ENCODE peak calls at places on chromosomes 3 and 15, in five cellular contexts. One of them, this sample, is unnamed.

GRCh38 chr3:104437131-104437750 is 929.5 kb upstream of the ALCAM start:
- DNase-seq in PC-3: peak
- DNase-seq in uterus: no peak
- DNase-seq in ascending aorta: no peak
- DNase-seq in WERI-Rb-1: no peak
- DNase-seq in this sample: no peak

GRCh38 chr3:39434574-39434973 is 28.1 kb downstream of the RPSA start:
- DNase-seq in WERI-Rb-1: no peak
- DNase-seq in ascending aorta: no peak
- DNase-seq in PC-3: no peak
- DNase-seq in uterus: peak
- DNase-seq in this sample: no peak

GRCh38 chr3:65178703-65179102 is 490.9 kb upstream of the ADAMTS9 start:
- DNase-seq in WERI-Rb-1: no peak
- DNase-seq in ascending aorta: no peak
- DNase-seq in PC-3: no peak
- DNase-seq in uterus: peak
- DNase-seq in this sample: no peak

GRCh38 chr15:65338823-65339222 is 34.3 kb downstream of the RNU5B-1 start:
- DNase-seq in PC-3: no peak
- DNase-seq in ascending aorta: no peak
- DNase-seq in uterus: no peak
- DNase-seq in WERI-Rb-1: no peak
- DNase-seq in this sample: no peak

GRCh38 chr3:71724584-71725278 is 471 bp downstream of the EIF4E3 start:
- DNase-seq in PC-3: peak
- DNase-seq in uterus: peak
- DNase-seq in ascending aorta: no peak
- DNase-seq in WERI-Rb-1: peak
- DNase-seq in this sample: peak

GRCh38 chr3:134471521-134472193 is 14.1 kb downstream of the ANAPC13 start:
- DNase-seq in PC-3: peak
- DNase-seq in WERI-Rb-1: no peak
- DNase-seq in uterus: no peak
- DNase-seq in ascending aorta: no peak
- DNase-seq in this sample: peak

GRCh38 chr15:35963316-35963715 is 417.4 kb upstream of the DPH6 start:
- DNase-seq in uterus: no peak
- DNase-seq in WERI-Rb-1: no peak
- DNase-seq in PC-3: no peak
- DNase-seq in ascending aorta: no peak
- DNase-seq in this sample: no peak

GRCh38 chr15:56690733-56691132 is 42.6 kb downstream of the ZNF280D start:
- DNase-seq in uterus: no peak
- DNase-seq in WERI-Rb-1: no peak
- DNase-seq in ascending aorta: no peak
- DNase-seq in PC-3: no peak
- DNase-seq in this sample: no peak

GRCh38 chr15:80599359-80599758 is 95.8 kb upstream of the ABHD17C start:
- DNase-seq in PC-3: peak
- DNase-seq in WERI-Rb-1: no peak
- DNase-seq in uterus: no peak
- DNase-seq in ascending aorta: no peak
- DNase-seq in this sample: no peak

GRCh38 chr15:43150171-43150929 is 17.0 kb downstream of the TMEM62 start:
- DNase-seq in ascending aorta: no peak
- DNase-seq in WERI-Rb-1: no peak
- DNase-seq in PC-3: peak
- DNase-seq in uterus: no peak
- DNase-seq in this sample: peak

GRCh38 chr3:137163241-137163916 is 205.6 kb downstream of the IL20RB start:
- DNase-seq in uterus: peak
- DNase-seq in PC-3: no peak
- DNase-seq in WERI-Rb-1: peak
- DNase-seq in ascending aorta: no peak
- DNase-seq in this sample: no peak

GRCh38 chr3:194286747-194287146 is 64.4 kb downstream of the CPN2 start:
- DNase-seq in ascending aorta: no peak
- DNase-seq in uterus: no peak
- DNase-seq in WERI-Rb-1: no peak
- DNase-seq in PC-3: no peak
- DNase-seq in this sample: no peak

GRCh38 chr3:12237912-12238650 is 50.8 kb upstream of the PPARG start:
- DNase-seq in ascending aorta: no peak
- DNase-seq in uterus: no peak
- DNase-seq in WERI-Rb-1: no peak
- DNase-seq in PC-3: no peak
- DNase-seq in this sample: no peak

GRCh38 chr15:75928680-75929608 is 25.3 kb downstream of the FBXO22 start:
- DNase-seq in uterus: no peak
- DNase-seq in PC-3: peak
- DNase-seq in ascending aorta: no peak
- DNase-seq in WERI-Rb-1: peak
- DNase-seq in this sample: no peak

GRCh38 chr15:88004379-88004778 is 252.2 kb downstream of the NTRK3 start:
- DNase-seq in ascending aorta: no peak
- DNase-seq in PC-3: no peak
- DNase-seq in uterus: no peak
- DNase-seq in WERI-Rb-1: no peak
- DNase-seq in this sample: no peak

GRCh38 chr15:22888120-22888859 is 49.8 kb downstream of the NIPA2 start:
- DNase-seq in uterus: no peak
- DNase-seq in PC-3: peak
- DNase-seq in ascending aorta: no peak
- DNase-seq in WERI-Rb-1: no peak
- DNase-seq in this sample: peak

GRCh38 chr3:58094657-58095056 is 86.4 kb downstream of the FLNB start:
- DNase-seq in WERI-Rb-1: no peak
- DNase-seq in PC-3: no peak
- DNase-seq in uterus: no peak
- DNase-seq in ascending aorta: no peak
- DNase-seq in this sample: no peak

GRCh38 chr3:114880078-114880477 is 267.0 kb downstream of the ZBTB20 start:
- DNase-seq in PC-3: no peak
- DNase-seq in uterus: no peak
- DNase-seq in WERI-Rb-1: no peak
- DNase-seq in ascending aorta: no peak
- DNase-seq in this sample: no peak

GRCh38 chr15:80967451-80967850 is 22.2 kb downstream of the MESD start:
- DNase-seq in WERI-Rb-1: no peak
- DNase-seq in uterus: no peak
- DNase-seq in PC-3: no peak
- DNase-seq in ascending aorta: no peak
- DNase-seq in this sample: no peak

GRCh38 chr3:196662033-196662432 is 22.5 kb downstream of the NRROS start:
- DNase-seq in uterus: no peak
- DNase-seq in PC-3: no peak
- DNase-seq in WERI-Rb-1: no peak
- DNase-seq in ascending aorta: no peak
- DNase-seq in this sample: no peak

GRCh38 chr3:78690806-78691205 is 1077.0 kb downstream of the ROBO1 start:
- DNase-seq in ascending aorta: no peak
- DNase-seq in WERI-Rb-1: no peak
- DNase-seq in PC-3: no peak
- DNase-seq in uterus: no peak
- DNase-seq in this sample: no peak

GRCh38 chr15:36682091-36682490 is 102.7 kb downstream of the CDIN1 start:
- DNase-seq in WERI-Rb-1: no peak
- DNase-seq in PC-3: peak
- DNase-seq in uterus: no peak
- DNase-seq in ascending aorta: no peak
- DNase-seq in this sample: no peak

GRCh38 chr15:90869601-90870353 is 1.4 kb downstream of the FURIN start:
- DNase-seq in ascending aorta: peak
- DNase-seq in WERI-Rb-1: no peak
- DNase-seq in PC-3: peak
- DNase-seq in uterus: peak
- DNase-seq in this sample: peak

GRCh38 chr15:100833432-100834389 is 45.9 kb upstream of the ALDH1A3 start:
- DNase-seq in uterus: no peak
- DNase-seq in PC-3: no peak
- DNase-seq in WERI-Rb-1: no peak
- DNase-seq in ascending aorta: no peak
- DNase-seq in this sample: no peak

GRCh38 chr15:65060641-65061397 is 7.0 kb downstream of the RASL12 start:
- DNase-seq in ascending aorta: no peak
- DNase-seq in WERI-Rb-1: no peak
- DNase-seq in uterus: no peak
- DNase-seq in PC-3: no peak
- DNase-seq in this sample: no peak

GRCh38 chr15:22949074-22949547 is 31.1 kb downstream of the CYFIP1 start:
- DNase-seq in WERI-Rb-1: no peak
- DNase-seq in PC-3: peak
- DNase-seq in uterus: peak
- DNase-seq in ascending aorta: no peak
- DNase-seq in this sample: no peak

GRCh38 chr15:29935296-29936020 is 113.2 kb upstream of the TJP1 start:
- DNase-seq in PC-3: peak
- DNase-seq in WERI-Rb-1: no peak
- DNase-seq in uterus: no peak
- DNase-seq in ascending aorta: no peak
- DNase-seq in this sample: no peak

GRCh38 chr3:45666729-45667440 is 22.3 kb upstream of the SACM1L start:
- DNase-seq in uterus: no peak
- DNase-seq in WERI-Rb-1: no peak
- DNase-seq in PC-3: peak
- DNase-seq in ascending aorta: no peak
- DNase-seq in this sample: no peak

GRCh38 chr3:161244538-161244937 is 23.4 kb downstream of the NMD3 start:
- DNase-seq in PC-3: no peak
- DNase-seq in uterus: no peak
- DNase-seq in ascending aorta: no peak
- DNase-seq in WERI-Rb-1: no peak
- DNase-seq in this sample: no peak

GRCh38 chr3:166123088-166123487 is 285.9 kb upstream of the BCHE start:
- DNase-seq in ascending aorta: no peak
- DNase-seq in PC-3: no peak
- DNase-seq in WERI-Rb-1: no peak
- DNase-seq in uterus: no peak
- DNase-seq in this sample: no peak

GRCh38 chr3:152436707-152437615 is 168.2 kb downstream of the MBNL1 start:
- DNase-seq in PC-3: no peak
- DNase-seq in uterus: no peak
- DNase-seq in ascending aorta: no peak
- DNase-seq in WERI-Rb-1: no peak
- DNase-seq in this sample: no peak

GRCh38 chr3:13544293-13544831 is 4.6 kb upstream of the FBLN2 start:
- DNase-seq in WERI-Rb-1: no peak
- DNase-seq in PC-3: no peak
- DNase-seq in uterus: no peak
- DNase-seq in ascending aorta: no peak
- DNase-seq in this sample: peak

GRCh38 chr15:86362556-86362955 is 282.9 kb downstream of the AGBL1 start:
- DNase-seq in PC-3: peak
- DNase-seq in WERI-Rb-1: no peak
- DNase-seq in ascending aorta: no peak
- DNase-seq in uterus: no peak
- DNase-seq in this sample: peak

GRCh38 chr3:47057212-47057671 is 77.8 kb downstream of the NBEAL2 start:
- DNase-seq in ascending aorta: no peak
- DNase-seq in PC-3: no peak
- DNase-seq in uterus: no peak
- DNase-seq in WERI-Rb-1: no peak
- DNase-seq in this sample: peak

GRCh38 chr15:85318048-85318731 is 62.2 kb upstream of the AKAP13 start:
- DNase-seq in PC-3: peak
- DNase-seq in WERI-Rb-1: no peak
- DNase-seq in ascending aorta: no peak
- DNase-seq in uterus: no peak
- DNase-seq in this sample: peak

GRCh38 chr3:11603628-11604027 is 40.1 kb downstream of the VGLL4 start:
- DNase-seq in ascending aorta: no peak
- DNase-seq in WERI-Rb-1: no peak
- DNase-seq in uterus: peak
- DNase-seq in PC-3: no peak
- DNase-seq in this sample: no peak

GRCh38 chr3:105878061-105878460 is 9.2 kb upstream of the CBLB start:
- DNase-seq in PC-3: no peak
- DNase-seq in WERI-Rb-1: no peak
- DNase-seq in ascending aorta: no peak
- DNase-seq in uterus: no peak
- DNase-seq in this sample: no peak

GRCh38 chr15:73357999-73358665 is 10.6 kb downstream of the HCN4 start:
- DNase-seq in uterus: no peak
- DNase-seq in WERI-Rb-1: no peak
- DNase-seq in ascending aorta: no peak
- DNase-seq in PC-3: no peak
- DNase-seq in this sample: no peak

GRCh38 chr3:128231596-128231995 is 78.3 kb downstream of the EEFSEC start:
- DNase-seq in uterus: no peak
- DNase-seq in PC-3: no peak
- DNase-seq in ascending aorta: no peak
- DNase-seq in WERI-Rb-1: no peak
- DNase-seq in this sample: no peak

GRCh38 chr3:38204599-38205471 is 39.5 kb downstream of the OXSR1 start:
- DNase-seq in WERI-Rb-1: no peak
- DNase-seq in PC-3: no peak
- DNase-seq in uterus: no peak
- DNase-seq in ascending aorta: no peak
- DNase-seq in this sample: no peak
- TF ChIP-seq CTCF in WERI-Rb-1: no peak
- TF ChIP-seq CTCF in PC-3: no peak
- TF ChIP-seq CTCF in uterus: no peak
- TF ChIP-seq CTCF in ascending aorta: no peak
- TF ChIP-seq CTCF in this sample: no peak

GRCh38 chr3:175247629-175248028 is 388.5 kb downstream of the NAALADL2 start:
- DNase-seq in WERI-Rb-1: no peak
- DNase-seq in uterus: no peak
- DNase-seq in ascending aorta: no peak
- DNase-seq in PC-3: no peak
- DNase-seq in this sample: no peak
- H3K27ac ChIP-seq in WERI-Rb-1: no peak
- H3K27ac ChIP-seq in uterus: no peak
- H3K27ac ChIP-seq in ascending aorta: no peak
- H3K27ac ChIP-seq in PC-3: no peak
- H3K27ac ChIP-seq in this sample: no peak

DNA sequence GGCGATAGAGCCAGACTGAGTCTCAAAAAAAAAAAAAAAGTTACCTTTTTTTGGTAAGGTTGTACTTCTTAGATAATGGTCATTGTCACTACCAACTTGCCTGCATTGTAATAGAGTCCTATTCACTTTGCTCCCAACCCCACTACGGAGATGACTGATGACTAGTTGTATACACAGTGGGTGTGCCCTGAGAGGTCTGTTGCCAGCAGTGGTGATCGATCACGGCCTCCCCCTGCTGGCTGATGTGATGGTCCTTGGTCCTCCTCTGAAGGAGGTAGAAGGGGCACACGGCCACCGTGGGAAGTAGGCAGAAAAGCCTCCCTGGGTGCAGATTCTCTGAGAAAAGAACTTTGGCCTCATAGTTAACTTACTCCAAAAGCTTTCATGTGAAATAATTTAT is 10.7 kb downstream of the GCNT3 start:
- DNase-seq in uterus: no peak
- DNase-seq in PC-3: peak
- DNase-seq in WERI-Rb-1: peak
- DNase-seq in ascending aorta: no peak
- DNase-seq in this sample: peak
- TF ChIP-seq CTCF in uterus: no peak
- TF ChIP-seq CTCF in PC-3: peak
- TF ChIP-seq CTCF in WERI-Rb-1: peak
- TF ChIP-seq CTCF in ascending aorta: no peak
- TF ChIP-seq CTCF in this sample: peak

GRCh38 chr15:98728107-98728810 is 79.9 kb downstream of the IGF1R start:
- DNase-seq in uterus: peak
- DNase-seq in PC-3: no peak
- DNase-seq in WERI-Rb-1: no peak
- DNase-seq in ascending aorta: no peak
- DNase-seq in this sample: no peak
- H3K27ac ChIP-seq in uterus: peak
- H3K27ac ChIP-seq in PC-3: peak
- H3K27ac ChIP-seq in WERI-Rb-1: no peak
- H3K27ac ChIP-seq in ascending aorta: peak
- H3K27ac ChIP-seq in this sample: peak